ENCODE peak calls at places on chromosome 7, in ten cellular contexts. A is anterior cingulate cortex; F is activated CD4-positive, CD25-positive, alpha-beta regulatory T cell; Q is dorsolateral prefrontal cortex; G is RCC 7860; I is HTR-8/SVneo; L is fibroblast of mammary gland; Z is HFFc6; R is HFF-Myc; X is colonic mucosa. B is an unnamed sample.

GRCh38 chr7:107815254-107815882 is 12.3 kb upstream of the SLC26A3 start:
- DNase-seq in Z (no peak), R (no peak), A (no peak), L (peak; percentile 3), I (no peak), G (no peak), F (no peak), X (peak; percentile 41), Q (no peak), B (peak; percentile 1)

GRCh38 chr7:151721694-151722093 is 155.2 kb downstream of the PRKAG2 start:
- DNase-seq in F (no peak), Z (no peak), L (no peak), I (no peak), Q (no peak), R (no peak), A (no peak), G (peak; percentile 28), X (no peak), B (no peak)

GRCh38 chr7:150336746-150337145 is 4.7 kb downstream of the RARRES2 start:
- DNase-seq in R (no peak), I (no peak), X (no peak), Q (no peak), Z (no peak), F (no peak), G (no peak), L (no peak), A (no peak), B (no peak)

GRCh38 chr7:81956520-81956919 is 186.7 kb upstream of the HGF start:
- DNase-seq in L (peak; percentile 76), Q (no peak), F (no peak), I (peak; percentile 20), G (peak; percentile 32), Z (peak; percentile 19), A (no peak), X (no peak), R (peak; percentile 33), B (peak; percentile 50)

GRCh38 chr7:114818501-114818900 is 103.4 kb upstream of the MDFIC start:
- DNase-seq in Z (peak; percentile 50), I (no peak), X (no peak), F (no peak), A (no peak), L (peak; percentile 91), Q (no peak), R (no peak), G (peak; percentile 83), B (peak; percentile 90)

GRCh38 chr7:65809982-65810288 is 62.9 kb upstream of the VKORC1L1 start:
- DNase-seq in Z (no peak), X (no peak), Q (no peak), A (no peak), F (no peak), L (no peak), R (no peak), I (no peak), G (no peak), B (no peak)

GRCh38 chr7:29326872-29327271 is 132.3 kb downstream of the CHN2 start:
- DNase-seq in X (no peak), G (no peak), A (no peak), R (no peak), I (no peak), F (no peak), Q (no peak), L (no peak), Z (no peak), B (no peak)

GRCh38 chr7:98836811-98837631 is 32.8 kb downstream of the TMEM130 start:
- DNase-seq in A (no peak), F (no peak), R (no peak), L (peak; percentile 20), Z (no peak), I (peak; percentile 28), G (peak; percentile 27), Q (peak; percentile 24), X (peak; percentile 33), B (peak; percentile 45)

GRCh38 chr7:1854521-1855395 is 184.7 kb downstream of the ELFN1 start:
- DNase-seq in R (no peak), F (no peak), L (no peak), Q (no peak), I (no peak), X (no peak), A (no peak), Z (no peak), G (no peak), B (no peak)

GRCh38 chr7:36216063-36216684 is 63.1 kb downstream of the EEPD1 start:
- DNase-seq in F (no peak), Q (no peak), Z (peak; percentile 43), X (no peak), R (no peak), A (no peak), L (peak; percentile 73), I (no peak), G (no peak), B (peak; percentile 87)

GRCh38 chr7:16268821-16269768 is 152.2 kb downstream of the CRPPA start:
- DNase-seq in A (no peak), I (peak; percentile 76), Z (peak; percentile 48), G (peak; percentile 90), Q (no peak), L (peak; percentile 76), R (no peak), X (no peak), F (no peak), B (peak; percentile 48)

GRCh38 chr7:21733837-21734236 is 191.0 kb downstream of the DNAH11 start:
- DNase-seq in L (no peak), Q (no peak), F (no peak), R (no peak), I (no peak), A (no peak), G (no peak), Z (no peak), X (no peak), B (no peak)

GRCh38 chr7:2012044-2012900 is 220.5 kb downstream of the MAD1L1 start:
- DNase-seq in Q (no peak), Z (no peak), I (no peak), G (no peak), X (no peak), F (no peak), L (no peak), R (no peak), A (no peak), B (no peak)

GRCh38 chr7:22675436-22675835 is 51.6 kb upstream of the IL6 start:
- DNase-seq in I (no peak), L (peak; percentile 26), F (no peak), Q (no peak), G (no peak), Z (no peak), X (no peak), A (no peak), R (no peak), B (no peak)

GRCh38 chr7:134613623-134614347 is 32.9 kb upstream of the BPGM start:
- DNase-seq in Q (no peak), I (peak; percentile 3), F (no peak), A (no peak), Z (peak; percentile 99), G (peak; percentile 85), L (peak; percentile 99), X (no peak), R (peak; percentile 60), B (peak; percentile 97)

GRCh38 chr7:108794466-108794865 is 224.8 kb downstream of the DNAJB9 start:
- DNase-seq in R (no peak), X (no peak), G (no peak), Z (no peak), I (no peak), F (no peak), Q (no peak), A (no peak), L (no peak), B (no peak)

GRCh38 chr7:148605350-148605749 is 14.8 kb downstream of the C7orf33 start:
- DNase-seq in R (no peak), X (no peak), G (no peak), I (no peak), A (no peak), Z (no peak), F (no peak), Q (no peak), L (no peak), B (no peak)

GRCh38 chr7:69932034-69932628 is 333.9 kb downstream of the AUTS2 start:
- DNase-seq in Q (peak; percentile 69), F (no peak), Z (no peak), R (no peak), I (peak; percentile 2), A (peak; percentile 6), L (peak; percentile 55), G (no peak), X (no peak), B (peak; percentile 63)

GRCh38 chr7:7556852-7557251 is 9.8 kb upstream of the MIOS start:
- DNase-seq in Z (no peak), R (no peak), F (no peak), L (no peak), Q (no peak), I (no peak), G (no peak), A (no peak), X (no peak), B (no peak)

GRCh38 chr7:1555813-1556540 is at the start of gene TMEM184A:
- DNase-seq in R (no peak), Z (no peak), F (no peak), L (no peak), I (peak; percentile 81), Q (no peak), G (peak; percentile 73), X (peak; percentile 92), A (no peak), B (no peak)

GRCh38 chr7:76426246-76426645 is 1.5 kb downstream of the ZP3 start:
- DNase-seq in Q (no peak), F (no peak), R (no peak), L (no peak), Z (no peak), G (no peak), A (no peak), X (no peak), I (no peak), B (no peak)

GRCh38 chr7:111076205-111076604 is 14.7 kb upstream of the LRRN3 start:
- DNase-seq in A (no peak), R (no peak), Z (peak; percentile 40), F (no peak), X (no peak), L (peak; percentile 64), G (peak; percentile 85), Q (no peak), I (no peak), B (peak; percentile 67)

GRCh38 chr7:155291045-155291530 is 6.6 kb upstream of the INSIG1 start:
- DNase-seq in I (peak; percentile 69), Q (no peak), A (no peak), X (peak; percentile 60), Z (peak; percentile 52), R (peak; percentile 46), G (peak; percentile 94), F (no peak), L (peak; percentile 87), B (peak; percentile 79)

GRCh38 chr7:2104716-2105115 is 128.0 kb downstream of the MAD1L1 start:
- DNase-seq in G (no peak), R (no peak), F (no peak), X (no peak), Q (no peak), Z (no peak), L (peak; percentile 72), A (no peak), I (no peak), B (peak; percentile 38)

GRCh38 chr7:133412942-133413341 is 160.1 kb downstream of the EXOC4 start:
- DNase-seq in R (no peak), X (no peak), Q (no peak), G (no peak), F (no peak), I (no peak), L (no peak), Z (no peak), A (no peak), B (no peak)

GRCh38 chr7:113122657-113123252 is 4.4 kb upstream of the SMIM30 start:
- DNase-seq in G (no peak), R (no peak), A (no peak), L (no peak), I (no peak), F (no peak), X (no peak), Q (no peak), Z (no peak), B (no peak)